ENCODE peak calls at places on chromosomes 5 and 9, in ten cellular contexts. D, A, O, P, E, J, M, Z, X and R are unnamed samples.

GRCh38 chr5:138435943-138436342 is 2.9 kb upstream of the REEP2 start:
- DNase-seq in X (no peak), E (no peak), O (no peak), M (no peak), A (no peak), P (no peak), J (no peak), Z (no peak), D (no peak), R (no peak)

GRCh38 chr5:21219255-21219654 is 1231.3 kb upstream of the CDH18 start:
- DNase-seq in Z (no peak), D (no peak), O (no peak), E (no peak), M (no peak), J (no peak), X (no peak), A (no peak), P (no peak), R (no peak)

GRCh38 chr5:37412515-37412914 is 33.4 kb downstream of the WDR70 start:
- DNase-seq in E (no peak), A (no peak), Z (peak), D (no peak), O (no peak), X (no peak), M (no peak), J (no peak), P (no peak), R (no peak)

GRCh38 chr9:96460470-96460869 is 10.5 kb downstream of the HABP4 start:
- DNase-seq in P (no peak), O (no peak), E (no peak), D (no peak), J (no peak), A (no peak), M (no peak), X (no peak), Z (peak), R (no peak)

GRCh38 chr5:132001647-132002561 is 9.6 kb downstream of the ACSL6 start:
- DNase-seq in X (no peak), J (no peak), O (no peak), M (no peak), D (no peak), E (no peak), A (no peak), Z (peak), P (peak), R (no peak)

GRCh38 chr9:135600296-135600805 is 38.8 kb downstream of the PAEP start:
- DNase-seq in D (no peak), J (no peak), M (no peak), E (no peak), O (no peak), A (no peak), Z (no peak), P (no peak), X (no peak), R (no peak)

GRCh38 chr5:140992878-140993277 is 26.6 kb downstream of the PCDHAC2 start:
- DNase-seq in M (no peak), D (no peak), A (no peak), O (no peak), E (no peak), P (no peak), Z (no peak), X (no peak), J (no peak), R (no peak)

GRCh38 chr5:150376799-150377771 is 19.6 kb downstream of the TCOF1 start:
- DNase-seq in A (no peak), X (peak), M (no peak), E (no peak), D (no peak), Z (peak), O (no peak), J (no peak), P (no peak), R (no peak)

GRCh38 chr9:92483896-92484545 is 1.7 kb upstream of the ASPN start:
- DNase-seq in D (no peak), X (no peak), E (no peak), J (no peak), Z (peak), O (no peak), A (no peak), P (peak), M (no peak), R (no peak)

GRCh38 chr9:68802525-68803015 is 97.5 kb downstream of the PIP5K1B start:
- DNase-seq in D (no peak), A (no peak), P (no peak), M (no peak), E (no peak), X (no peak), Z (no peak), J (no peak), O (no peak), R (no peak)

GRCh38 chr5:173730610-173731302 is 114.3 kb upstream of the BOD1 start:
- DNase-seq in O (no peak), E (no peak), A (no peak), J (no peak), P (no peak), X (no peak), M (no peak), D (no peak), Z (no peak), R (no peak)

GRCh38 chr5:176540956-176541337 is 3.7 kb upstream of the RNF44 start:
- DNase-seq in E (no peak), J (no peak), A (no peak), M (peak), O (no peak), X (no peak), Z (no peak), P (no peak), D (no peak), R (no peak)

GRCh38 chr9:128108784-128109709 is 18.5 kb downstream of the PTGES2 start:
- DNase-seq in A (no peak), J (no peak), P (no peak), Z (no peak), O (no peak), X (no peak), M (no peak), E (no peak), D (no peak), R (no peak)

GRCh38 chr9:5392285-5392684 is 45.4 kb downstream of the PLGRKT start:
- DNase-seq in J (no peak), X (no peak), A (no peak), P (no peak), Z (peak), O (no peak), D (no peak), E (no peak), M (no peak), R (peak)

GRCh38 chr5:117794847-117795246 is 1193.5 kb downstream of the DTWD2 start:
- DNase-seq in P (no peak), X (no peak), J (no peak), Z (peak), M (no peak), D (no peak), E (no peak), A (no peak), O (no peak), R (no peak)

GRCh38 chr9:127910613-127911205 is 6.1 kb downstream of the ST6GALNAC4 start:
- DNase-seq in J (no peak), M (no peak), O (no peak), E (peak), A (no peak), P (no peak), Z (peak), X (peak), D (no peak), R (no peak)

GRCh38 chr9:118510711-118511110 is 806.5 kb downstream of the TLR4 start:
- DNase-seq in P (no peak), J (no peak), Z (no peak), O (no peak), E (no peak), A (no peak), X (no peak), D (no peak), M (no peak), R (no peak)

GRCh38 chr9:126667190-126668055 is 53.7 kb downstream of the LMX1B start:
- DNase-seq in M (no peak), P (peak), A (no peak), Z (no peak), X (no peak), D (no peak), O (no peak), J (no peak), E (no peak), R (no peak)

GRCh38 chr9:36450110-36450732 is 50.2 kb upstream of the RNF38 start:
- DNase-seq in O (no peak), X (peak), E (peak), Z (peak), M (no peak), D (no peak), P (peak), A (peak), J (peak), R (no peak)

GRCh38 chr5:116176124-116176523 is 91.3 kb downstream of the COMMD10 start:
- DNase-seq in P (no peak), O (no peak), E (no peak), A (no peak), M (no peak), X (no peak), Z (peak), D (no peak), J (no peak), R (no peak)

GRCh38 chr5:2139478-2139877 is 256.8 kb upstream of the IRX4 start:
- DNase-seq in E (no peak), O (no peak), J (no peak), D (no peak), Z (no peak), A (no peak), M (no peak), X (no peak), P (no peak), R (no peak)

GRCh38 chr5:61701877-61702602 is 370.0 kb downstream of the ZSWIM6 start:
- DNase-seq in J (no peak), D (no peak), O (no peak), A (peak), X (no peak), M (no peak), P (no peak), Z (no peak), E (no peak), R (no peak)